ENCODE peak calls at places on chromosomes 5 and 9, in five cellular contexts. R is WERI-Rb-1, I is tibial artery, L is heart right ventricle, K is fibroblast of pulmonary artery. W is an unnamed sample.

GRCh38 chr9:72552356-72552755 is 30.9 kb downstream of the TMC1 start:
- DNase-seq in R (peak), I (no peak), L (no peak), K (no peak), W (no peak)

GRCh38 chr9:108519417-108519816 is 336.4 kb downstream of the ACTL7B start:
- DNase-seq in R (no peak), I (no peak), L (no peak), K (no peak), W (no peak)

GRCh38 chr9:99474186-99474585 is 252.1 kb downstream of the SEC61B start:
- DNase-seq in R (no peak), I (no peak), L (no peak), K (no peak), W (no peak)

GRCh38 chr9:108996653-108997052 is 16.6 kb downstream of the CTNNAL1 start:
- DNase-seq in R (no peak), I (no peak), L (no peak), K (peak), W (no peak)

GRCh38 chr5:14810282-14810681 is 61.3 kb downstream of the ANKH start:
- DNase-seq in R (no peak), I (no peak), L (no peak), K (no peak), W (no peak)

GRCh38 chr5:141560141-141560540 is 58.7 kb downstream of the DIAPH1 start:
- DNase-seq in R (no peak), I (no peak), L (no peak), K (peak), W (peak)

GRCh38 chr5:146098047-146098446 is 7.3 kb downstream of the PLAC8L1 start:
- DNase-seq in R (no peak), I (no peak), L (no peak), K (no peak), W (no peak)

GRCh38 chr5:17340363-17340762 is 122.9 kb downstream of the BASP1 start:
- DNase-seq in R (no peak), I (no peak), L (no peak), K (no peak), W (peak)

GRCh38 chr9:74333633-74334032 is 163.5 kb upstream of the RORB start:
- DNase-seq in R (no peak), I (no peak), L (no peak), K (no peak), W (no peak)

GRCh38 chr5:174751154-174751990 is 27.0 kb downstream of the MSX2 start:
- DNase-seq in R (no peak), I (no peak), L (no peak), K (no peak), W (peak)
- H3K4me3 ChIP-seq in R (no peak), I (peak), L (peak), K (peak), W (peak)

DNA sequence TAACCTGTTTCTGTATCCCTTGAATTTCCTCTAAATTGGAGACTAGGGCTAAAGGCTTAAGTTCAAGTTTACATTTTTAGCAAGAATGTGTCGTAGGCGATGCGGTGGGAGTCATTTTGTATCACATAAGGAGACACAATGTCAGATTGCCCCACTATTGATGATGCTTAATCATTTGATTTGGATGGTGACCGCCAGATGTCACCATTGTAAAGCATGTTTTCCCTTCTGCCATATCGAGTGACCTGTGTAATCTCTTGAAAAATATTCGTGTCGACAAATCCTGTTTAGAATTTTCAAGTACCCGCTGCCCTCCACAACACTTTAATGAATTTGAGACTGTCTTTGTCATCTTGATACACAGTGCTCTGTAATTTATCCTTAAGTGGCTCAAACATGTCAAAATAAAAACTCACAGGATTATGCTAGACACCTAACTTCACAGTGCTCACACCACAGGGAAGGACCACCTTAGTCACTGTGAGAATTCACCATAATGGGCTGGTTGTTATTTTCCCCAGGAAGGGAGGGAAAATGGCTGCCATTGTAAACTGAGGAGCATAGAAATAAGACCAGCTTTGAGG is 34.5 kb upstream of the SLC46A2 start:
- DNase-seq in R (peak), I (no peak), L (no peak), K (peak), W (peak)
- TF ChIP-seq CTCF in R (peak), I (peak), L (peak), K (peak), W (peak)

GRCh38 chr5:173234129-173234793 is 745 bp downstream of the NKX2-5 start:
- DNase-seq in R (peak), I (peak), L (peak), K (no peak), W (peak)
- H3K4me3 ChIP-seq in R (peak), I (no peak), L (peak), K (no peak), W (peak)

GRCh38 chr5:74056789-74057164 is 430.8 kb downstream of the ARHGEF28 start:
- DNase-seq in R (peak), I (no peak), L (no peak), K (peak), W (peak)
- TF ChIP-seq CTCF in R (peak), I (no peak), L (peak), K (peak), W (peak)

GRCh38 chr9:124019771-124020519 is 8.4 kb downstream of the LHX2 start:
- DNase-seq in R (no peak), I (peak), L (no peak), K (no peak), W (no peak)
- H3K4me3 ChIP-seq in R (no peak), I (no peak), L (no peak), K (no peak), W (no peak)

GRCh38 chr5:177489119-177489716 is 8.2 kb downstream of the PDLIM7 start:
- DNase-seq in R (peak), I (no peak), L (no peak), K (no peak), W (no peak)
- TF ChIP-seq CTCF in R (peak), I (no peak), L (no peak), K (no peak), W (peak)

DNA sequence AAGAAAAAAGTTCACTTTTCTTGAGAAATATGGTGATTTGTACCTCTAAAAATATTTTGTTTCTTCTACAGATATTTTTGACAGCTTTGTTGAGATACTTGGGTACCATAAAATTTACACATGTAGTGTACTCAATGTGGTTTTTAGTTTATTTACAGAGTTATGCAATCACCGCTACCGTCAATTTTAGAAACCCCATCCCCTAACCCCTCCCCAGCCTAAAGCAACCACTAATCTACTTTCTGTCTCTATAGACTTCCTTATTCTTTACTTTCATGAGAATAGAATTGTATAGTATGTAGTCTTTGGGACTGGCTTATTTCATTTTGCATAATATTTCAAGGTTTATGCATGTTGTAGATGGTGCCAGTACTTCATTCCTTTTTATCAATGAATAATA is 45.0 kb upstream of the TDRD7 start:
- DNase-seq in R (no peak), I (no peak), L (no peak), K (no peak), W (no peak)
- H3K4me3 ChIP-seq in R (no peak), I (no peak), L (no peak), K (no peak), W (no peak)

GRCh38 chr9:127360205-127360604 is 36.8 kb upstream of the SLC2A8 start:
- DNase-seq in R (no peak), I (no peak), L (no peak), K (no peak), W (no peak)
- TF ChIP-seq CTCF in R (no peak), I (peak), L (peak), K (no peak), W (no peak)

GRCh38 chr5:151215546-151215880 is 8.4 kb downstream of the CCDC69 start:
- DNase-seq in R (no peak), I (no peak), L (no peak), K (no peak), W (no peak)
- H3K4me3 ChIP-seq in R (no peak), I (no peak), L (no peak), K (no peak), W (no peak)